ENCODE peak calls at places on chromosome 10, in eight cellular contexts. K is H7; Q is psoas muscle; M is CD4-positive, CD25-positive, alpha-beta regulatory T cell; R is GM12865; J is IMR-90; P is lung; F is HepG2. Z is an unnamed sample.

GRCh38 chr10:112146799-112147198 is 36.8 kb downstream of the GPAM start:
- DNase-seq in Q (no peak), K (no peak), P (no peak), F (no peak), M (no peak), J (no peak), R (no peak), Z (no peak)

GRCh38 chr10:129398861-129399260 is 68.2 kb upstream of the MGMT start:
- DNase-seq in P (no peak), M (no peak), K (no peak), Q (no peak), F (no peak), R (no peak), J (no peak), Z (no peak)

GRCh38 chr10:65611592-65611991 is 1314.2 kb upstream of the LRRTM3 start:
- DNase-seq in J (peak), R (no peak), F (no peak), K (no peak), M (no peak), Q (no peak), P (no peak), Z (no peak)

GRCh38 chr10:122559228-122559627 is 1.3 kb upstream of the DMBT1 start:
- DNase-seq in F (no peak), Q (no peak), M (no peak), R (no peak), K (no peak), J (no peak), P (no peak), Z (no peak)

GRCh38 chr10:2893446-2893845 is 173.9 kb upstream of the PFKP start:
- DNase-seq in F (no peak), K (no peak), Q (no peak), R (no peak), P (no peak), M (no peak), J (no peak), Z (no peak)

GRCh38 chr10:119737827-119738226 is 12.0 kb downstream of the INPP5F start:
- DNase-seq in K (no peak), R (no peak), M (peak), Q (no peak), F (no peak), J (peak), P (no peak), Z (no peak)

GRCh38 chr10:47278152-47278473 is 21.9 kb upstream of the GDF10 start:
- DNase-seq in K (no peak), F (no peak), M (no peak), Q (no peak), J (no peak), R (no peak), P (no peak), Z (no peak)

GRCh38 chr10:77983384-77984341 is 45.7 kb downstream of the POLR3A start:
- DNase-seq in F (no peak), Q (no peak), R (no peak), P (no peak), J (peak), K (no peak), M (no peak), Z (no peak)

GRCh38 chr10:86252051-86252450 is 114.5 kb downstream of the GRID1 start:
- DNase-seq in R (no peak), Q (no peak), F (no peak), P (no peak), J (no peak), M (no peak), K (no peak), Z (no peak)

GRCh38 chr10:3902809-3903410 is 117.9 kb upstream of the KLF6 start:
- DNase-seq in F (no peak), M (no peak), P (no peak), J (peak), Q (no peak), K (no peak), R (no peak), Z (no peak)

GRCh38 chr10:88835095-88835909 is 16.3 kb downstream of the ANKRD22 start:
- DNase-seq in P (peak), Q (peak), K (peak), J (peak), R (peak), M (peak), F (peak), Z (peak)

GRCh38 chr10:102064868-102065560 is at the start of gene HPS6:
- DNase-seq in M (peak), J (peak), Q (peak), F (peak), P (peak), R (peak), K (peak), Z (peak)

GRCh38 chr10:7855205-7855604 is 36.9 kb downstream of the TAF3 start:
- DNase-seq in P (no peak), Q (no peak), J (no peak), K (peak), M (no peak), F (peak), R (no peak), Z (no peak)

GRCh38 chr10:31317652-31318381 is 1.2 kb upstream of the ZEB1 start:
- DNase-seq in P (no peak), K (no peak), F (no peak), Q (no peak), M (no peak), R (no peak), J (no peak), Z (no peak)

GRCh38 chr10:97719602-97720001 is 6.1 kb downstream of the MARVELD1 start:
- DNase-seq in R (no peak), M (no peak), K (peak), Q (no peak), F (no peak), P (no peak), J (no peak), Z (no peak)

GRCh38 chr10:44978570-44979280 is at the start of gene DEPP1:
- DNase-seq in K (peak), J (peak), R (peak), Q (peak), F (peak), M (peak), P (peak), Z (no peak)

GRCh38 chr10:77857272-77857671 is 69.3 kb downstream of the DLG5 start:
- DNase-seq in P (peak), K (no peak), F (no peak), M (no peak), R (no peak), Q (no peak), J (no peak), Z (no peak)

GRCh38 chr10:82826132-82826531 is 951.1 kb downstream of the NRG3 start:
- DNase-seq in P (no peak), J (no peak), M (no peak), Q (no peak), R (no peak), F (no peak), K (no peak), Z (no peak)

GRCh38 chr10:88877298-88877697 is 2.7 kb upstream of the STAMBPL1 start:
- DNase-seq in F (no peak), R (no peak), M (no peak), P (no peak), J (no peak), Q (no peak), K (no peak), Z (no peak)

GRCh38 chr10:90587081-90587491 is 270.8 kb downstream of the HTR7 start:
- DNase-seq in M (no peak), F (no peak), P (no peak), J (peak), K (no peak), R (no peak), Q (no peak), Z (no peak)

GRCh38 chr10:58578366-58578765 is 65.7 kb downstream of the BICC1 start:
- DNase-seq in M (no peak), R (no peak), P (no peak), F (no peak), K (no peak), Q (no peak), J (no peak), Z (no peak)

GRCh38 chr10:58280485-58280884 is 11.5 kb downstream of the CISD1 start:
- DNase-seq in F (no peak), Q (no peak), J (peak), K (no peak), M (no peak), P (no peak), R (no peak), Z (no peak)

GRCh38 chr10:102367441-102367840 is 28.1 kb upstream of the NFKB2 start:
- DNase-seq in P (no peak), K (no peak), R (no peak), J (no peak), M (no peak), F (no peak), Q (no peak), Z (no peak)

GRCh38 chr10:36542493-36542892 is 582.9 kb upstream of the ANKRD30A start:
- DNase-seq in J (no peak), M (no peak), K (no peak), F (no peak), Q (no peak), R (no peak), P (no peak), Z (no peak)

GRCh38 chr10:24857001-24857695 is 95.3 kb downstream of the PRTFDC1 start:
- DNase-seq in M (no peak), J (no peak), F (no peak), Q (no peak), R (no peak), P (no peak), K (no peak), Z (no peak)

GRCh38 chr10:119217937-119218579 is 10.7 kb downstream of the GRK5 start:
- DNase-seq in K (no peak), M (no peak), Q (no peak), P (no peak), R (no peak), J (peak), F (no peak), Z (no peak)

GRCh38 chr10:74923556-74923955 is 97.2 kb downstream of the KAT6B start:
- DNase-seq in P (peak), M (peak), J (no peak), Q (no peak), R (no peak), K (no peak), F (no peak), Z (no peak)

GRCh38 chr10:103282961-103283360 is 6.0 kb downstream of the INA start:
- DNase-seq in Q (no peak), J (no peak), R (no peak), K (no peak), M (no peak), F (no peak), P (no peak), Z (no peak)

GRCh38 chr10:112000466-112000865 is 183.1 kb downstream of the GPAM start:
- DNase-seq in M (no peak), F (no peak), J (no peak), Q (no peak), K (no peak), R (no peak), P (no peak), Z (no peak)

GRCh38 chr10:23994459-23995046 is 214.4 kb upstream of the KIAA1217 start:
- DNase-seq in K (peak), M (peak), P (peak), R (peak), F (peak), J (peak), Q (peak), Z (no peak)

GRCh38 chr10:44564801-44565200 is 179.9 kb upstream of the CXCL12 start:
- DNase-seq in M (no peak), F (no peak), R (no peak), K (no peak), P (peak), Q (no peak), J (no peak), Z (no peak)

GRCh38 chr10:133357293-133358151 is at the start of gene FUOM:
- DNase-seq in J (peak), R (peak), F (peak), K (peak), P (no peak), Q (peak), M (peak), Z (peak)

GRCh38 chr10:11578802-11579255 is 32.6 kb downstream of the USP6NL start:
- DNase-seq in M (no peak), P (no peak), K (no peak), F (no peak), Q (no peak), J (no peak), R (peak), Z (no peak)

GRCh38 chr10:75679546-75679945 is 248.1 kb downstream of the LRMDA start:
- DNase-seq in J (no peak), K (no peak), P (no peak), R (no peak), Q (no peak), F (no peak), M (no peak), Z (no peak)

GRCh38 chr10:78654047-78654590 is 414.6 kb upstream of the ZMIZ1 start:
- DNase-seq in J (no peak), M (no peak), F (no peak), P (no peak), R (no peak), K (no peak), Q (no peak), Z (no peak)

GRCh38 chr10:71262027-71262426 is 49.7 kb downstream of the UNC5B start:
- DNase-seq in Q (no peak), F (no peak), K (no peak), M (no peak), J (no peak), P (no peak), R (no peak), Z (no peak)

GRCh38 chr10:115093286-115093775 is at the start of gene ATRNL1:
- DNase-seq in K (peak), F (no peak), P (no peak), Q (peak), M (no peak), R (peak), J (no peak), Z (no peak)

GRCh38 chr10:93406367-93407145 is 75.6 kb downstream of the MYOF start:
- DNase-seq in K (no peak), R (no peak), F (no peak), Q (no peak), P (no peak), J (peak), M (no peak), Z (no peak)
- H3K4me3 ChIP-seq in K (no peak), R (no peak), F (no peak), Q (no peak), P (no peak), J (no peak), M (no peak), Z (no peak)

DNA sequence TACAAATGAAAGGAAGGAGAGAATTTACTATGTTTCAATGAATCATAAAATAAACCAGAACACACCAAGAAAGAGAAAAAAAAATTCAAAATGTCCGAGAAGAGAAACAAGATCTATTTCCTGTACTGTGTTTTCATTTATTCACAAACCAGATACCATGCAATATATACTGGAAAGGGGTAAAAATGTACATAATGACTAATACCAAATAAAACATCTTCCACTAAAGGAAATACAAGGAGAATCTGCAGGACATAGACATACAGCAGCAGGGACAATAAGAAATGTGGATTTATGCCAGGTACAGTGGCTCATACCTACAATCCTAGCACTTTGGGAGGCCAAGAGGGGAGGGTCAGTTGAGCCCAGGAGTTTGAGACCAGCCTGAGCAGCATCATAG is 24.3 kb upstream of the TMEM26 start:
- DNase-seq in J (no peak), M (no peak), P (no peak), Q (no peak), R (no peak), K (no peak), F (no peak), Z (no peak)
- H3K4me3 ChIP-seq in J (no peak), M (no peak), P (no peak), Q (no peak), R (no peak), K (no peak), F (no peak), Z (no peak)

DNA sequence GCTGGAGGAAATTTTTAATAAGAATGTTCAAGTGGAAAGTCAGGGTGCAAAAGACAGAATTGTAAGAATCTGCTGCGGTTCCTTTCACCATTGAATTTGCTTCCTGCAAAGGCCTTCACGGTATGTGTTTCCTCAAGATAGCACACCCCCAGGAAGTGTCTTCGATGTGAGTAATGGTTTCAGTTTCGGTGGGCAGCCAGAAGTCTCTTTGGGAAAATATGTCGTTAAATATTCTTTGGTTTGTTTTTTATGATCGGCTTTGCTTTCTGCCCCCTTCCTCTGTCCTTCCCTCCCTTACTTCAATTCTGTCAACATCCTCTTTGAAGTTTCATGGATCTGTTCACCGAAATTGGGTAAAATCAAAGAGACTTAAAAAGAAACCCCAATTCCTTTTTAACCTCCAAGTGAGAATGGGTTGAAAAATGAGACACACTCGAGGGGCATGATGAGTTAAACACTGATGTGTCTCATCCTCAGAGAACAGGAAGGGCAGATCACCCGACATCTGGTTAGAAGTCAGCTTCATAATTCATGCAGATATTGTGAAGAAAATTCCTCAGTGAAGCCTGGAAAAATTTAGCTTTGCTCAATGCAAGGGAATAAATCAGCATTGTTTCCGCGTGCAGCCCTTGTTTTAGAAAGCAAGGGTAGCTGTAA is 170.8 kb upstream of the HABP2 start:
- DNase-seq in J (peak), M (peak), K (no peak), R (peak), F (no peak), Q (no peak), P (no peak), Z (peak)
- H3K4me3 ChIP-seq in J (peak), M (peak), K (no peak), R (no peak), F (no peak), Q (peak), P (no peak), Z (peak)

DNA sequence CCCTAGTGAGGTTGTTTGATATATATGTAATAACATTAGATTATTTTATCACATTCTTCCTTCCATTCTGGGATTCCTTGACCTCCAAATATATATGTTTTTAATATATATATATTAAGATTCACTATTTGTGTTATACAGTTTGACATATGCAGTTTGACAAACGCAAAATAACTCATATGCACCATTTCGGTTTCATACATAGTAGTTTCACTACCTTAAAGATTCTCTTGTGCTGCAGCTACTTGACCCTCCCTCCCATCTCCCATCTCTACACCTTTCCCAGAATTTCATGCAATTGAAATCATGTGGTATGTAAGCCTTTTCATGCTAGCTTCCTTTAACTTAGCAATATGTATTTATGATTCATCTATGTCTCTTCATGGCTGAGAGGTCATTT is 1244.4 kb downstream of the SORCS3 start:
- DNase-seq in Q (no peak), R (no peak), P (no peak), M (no peak), J (no peak), K (no peak), F (no peak), Z (no peak)
- H3K4me3 ChIP-seq in Q (no peak), R (no peak), P (no peak), M (no peak), J (no peak), K (no peak), F (no peak), Z (no peak)

GRCh38 chr10:34444223-34445183 is 370.6 kb downstream of the PARD3 start:
- DNase-seq in M (no peak), K (no peak), R (no peak), P (no peak), F (no peak), Q (no peak), J (peak), Z (no peak)

GRCh38 chr10:34433241-34434076 is 381.6 kb downstream of the PARD3 start:
- DNase-seq in M (no peak), Q (no peak), J (peak), P (no peak), R (no peak), K (no peak), F (no peak), Z (no peak)

GRCh38 chr10:34437897-34438296 is 377.2 kb downstream of the PARD3 start:
- DNase-seq in J (no peak), K (peak), M (no peak), R (no peak), P (no peak), F (no peak), Q (peak), Z (no peak)

GRCh38 chr10:34434119-34434594 is 380.9 kb downstream of the PARD3 start:
- DNase-seq in F (no peak), M (no peak), P (no peak), Q (no peak), J (peak), K (no peak), R (no peak), Z (no peak)

DNA sequence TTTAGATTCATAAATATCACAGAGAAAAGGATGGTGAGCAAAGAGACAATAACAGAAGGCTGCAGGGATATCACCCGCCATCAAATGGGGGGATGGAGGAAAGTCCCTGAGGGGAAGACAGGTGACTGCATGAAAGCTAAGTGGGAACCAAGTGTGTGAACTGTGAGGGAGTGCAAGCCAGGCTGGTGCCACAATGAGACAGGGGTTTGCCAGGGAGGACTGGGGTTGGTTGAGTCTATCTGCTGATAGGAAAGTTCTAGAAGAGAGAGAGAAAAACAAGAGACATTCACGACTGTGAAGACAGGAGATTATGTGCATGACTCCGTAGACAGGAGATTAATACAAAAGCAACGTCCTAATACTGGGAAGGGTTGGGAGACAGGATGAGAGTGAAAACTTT is 376.4 kb downstream of the PARD3 start:
- DNase-seq in M (no peak), Q (no peak), K (no peak), R (no peak), J (no peak), F (no peak), P (no peak), Z (no peak)
- H3K4me3 ChIP-seq in M (no peak), Q (no peak), K (no peak), R (no peak), J (no peak), F (no peak), P (no peak), Z (no peak)

Z was measured in CD4-positive, alpha-beta memory T cell.